ENCODE peak calls at places on chromosomes 4 and X, in seven cellular contexts. P, Y, S, G, T, N and O are unnamed samples.

GRCh38 chrX:23317799-23318724 is 16.6 kb upstream of the PTCHD1 start:
- DNase-seq in S (no peak), N (no peak), T (no peak), P (peak), G (peak), Y (peak), O (peak)

GRCh38 chrX:17740137-17741122 is 3.1 kb downstream of the SCML1 start:
- DNase-seq in Y (no peak), P (no peak), S (no peak), T (no peak), N (no peak), G (no peak), O (no peak)

GRCh38 chr4:61992351-61992750 is 792.2 kb downstream of the ADGRL3 start:
- DNase-seq in T (no peak), N (no peak), S (no peak), Y (no peak), P (no peak), G (no peak), O (no peak)

GRCh38 chrX:116873678-116874077 is 410.9 kb upstream of the CT83 start:
- DNase-seq in S (no peak), N (no peak), Y (no peak), G (no peak), T (no peak), P (no peak), O (no peak)

GRCh38 chr4:185787926-185788679 is 23.9 kb downstream of the SORBS2 start:
- DNase-seq in P (no peak), T (no peak), G (no peak), N (no peak), S (no peak), Y (no peak), O (no peak)

GRCh38 chr4:58247792-58248191 is 1137.6 kb upstream of the IGFBP7 start:
- DNase-seq in G (no peak), P (peak), T (no peak), Y (peak), S (no peak), N (no peak), O (no peak)

GRCh38 chr4:141350122-141350904 is 129.6 kb downstream of the ZNF330 start:
- DNase-seq in S (no peak), Y (no peak), N (peak), T (no peak), P (no peak), G (peak), O (peak)

GRCh38 chrX:39582091-39582490 is 515.7 kb downstream of the BCOR start:
- DNase-seq in G (peak), N (peak), Y (no peak), S (no peak), T (no peak), P (no peak), O (peak)

GRCh38 chr4:55359397-55359916 is 13.4 kb downstream of the SRD5A3 start:
- DNase-seq in T (no peak), G (no peak), Y (no peak), S (peak), N (no peak), P (no peak), O (no peak)

GRCh38 chr4:162274354-162274753 is 110.6 kb upstream of the FSTL5 start:
- DNase-seq in G (peak), S (peak), T (peak), N (no peak), P (no peak), Y (no peak), O (no peak)

GRCh38 chr4:39763714-39764572 is 66.0 kb downstream of the UBE2K start:
- DNase-seq in T (no peak), N (no peak), S (no peak), Y (no peak), G (no peak), P (peak), O (no peak)

GRCh38 chr4:162510115-162510514 is 346.3 kb upstream of the FSTL5 start:
- DNase-seq in P (no peak), N (no peak), S (no peak), T (no peak), Y (no peak), G (no peak), O (no peak)

GRCh38 chr4:122672091-122672490 is 51.2 kb upstream of the IL21 start:
- DNase-seq in G (no peak), P (no peak), T (no peak), S (no peak), N (no peak), Y (no peak), O (no peak)

GRCh38 chr4:15385928-15386327 is 41.9 kb upstream of the C1QTNF7 start:
- DNase-seq in T (peak), P (no peak), S (peak), G (no peak), Y (no peak), N (no peak), O (no peak)

GRCh38 chr4:8281519-8282133 is 12.1 kb downstream of the HTRA3 start:
- DNase-seq in P (no peak), N (no peak), T (no peak), Y (no peak), S (peak), G (no peak), O (no peak)

GRCh38 chr4:158676076-158676475 is 4.0 kb downstream of the ETFDH start:
- DNase-seq in G (no peak), N (no peak), T (no peak), Y (no peak), S (no peak), P (no peak), O (no peak)

GRCh38 chrX:137194164-137194563 is 160.4 kb upstream of the GPR101 start:
- DNase-seq in T (peak), S (no peak), P (peak), G (peak), N (peak), Y (peak), O (no peak)